ENCODE peak calls at places on chromosomes 3 and 15, in five cellular contexts. One of them, this sample, is unnamed. For H3K4me1, the result is how much of the 10 kb centered on the place peaks cover.

GRCh38 chr3:169041677-169042171 is 621.8 kb downstream of the MECOM start:
- DNase-seq in fibroblast of lung: peak
- DNase-seq in GM23248: peak
- DNase-seq in GM23338: peak
- DNase-seq in heart right ventricle: no peak
- DNase-seq in this sample: no peak

GRCh38 chr3:142999881-143000280 is 1.5 kb upstream of the U2SURP start:
- DNase-seq in GM23248: no peak
- DNase-seq in heart right ventricle: no peak
- DNase-seq in GM23338: no peak
- DNase-seq in fibroblast of lung: no peak
- DNase-seq in this sample: no peak

GRCh38 chr15:62756326-62756994 is 286.1 kb upstream of the TPM1 start:
- DNase-seq in GM23248: no peak
- DNase-seq in fibroblast of lung: no peak
- DNase-seq in heart right ventricle: no peak
- DNase-seq in GM23338: no peak
- DNase-seq in this sample: no peak

GRCh38 chr3:197088370-197088769 is 58.8 kb upstream of the MELTF start:
- DNase-seq in fibroblast of lung: no peak
- DNase-seq in GM23338: no peak
- DNase-seq in GM23248: no peak
- DNase-seq in heart right ventricle: no peak
- DNase-seq in this sample: no peak

GRCh38 chr3:58090351-58090750 is 82.1 kb downstream of the FLNB start:
- DNase-seq in heart right ventricle: no peak
- DNase-seq in GM23338: no peak
- DNase-seq in fibroblast of lung: peak
- DNase-seq in GM23248: no peak
- DNase-seq in this sample: no peak

GRCh38 chr3:50588759-50589433 is 19.6 kb downstream of the HEMK1 start:
- DNase-seq in fibroblast of lung: peak
- DNase-seq in GM23338: no peak
- DNase-seq in GM23248: peak
- DNase-seq in heart right ventricle: no peak
- DNase-seq in this sample: no peak

GRCh38 chr3:196275126-196275525 is 12.4 kb downstream of the PCYT1A start:
- DNase-seq in fibroblast of lung: no peak
- DNase-seq in heart right ventricle: no peak
- DNase-seq in GM23338: no peak
- DNase-seq in GM23248: no peak
- DNase-seq in this sample: no peak

GRCh38 chr3:118548434-118548833 is 486.2 kb downstream of the IGSF11 start:
- DNase-seq in fibroblast of lung: no peak
- DNase-seq in GM23248: no peak
- DNase-seq in GM23338: no peak
- DNase-seq in heart right ventricle: no peak
- DNase-seq in this sample: no peak

GRCh38 chr3:25573386-25574171 is 91.1 kb downstream of the TOP2B start:
- DNase-seq in GM23248: peak
- DNase-seq in fibroblast of lung: peak
- DNase-seq in heart right ventricle: no peak
- DNase-seq in GM23338: no peak
- DNase-seq in this sample: no peak

GRCh38 chr3:48504051-48504946 is at the start of gene SHISA5:
- DNase-seq in heart right ventricle: peak
- DNase-seq in GM23338: peak
- DNase-seq in GM23248: peak
- DNase-seq in fibroblast of lung: peak
- DNase-seq in this sample: peak

GRCh38 chr15:49135342-49135857 is 20.0 kb downstream of the COPS2 start:
- DNase-seq in GM23338: no peak
- DNase-seq in heart right ventricle: no peak
- DNase-seq in fibroblast of lung: no peak
- DNase-seq in GM23248: peak
- DNase-seq in this sample: no peak

GRCh38 chr15:58223432-58223831 is 85.3 kb downstream of the AQP9 start:
- DNase-seq in fibroblast of lung: no peak
- DNase-seq in GM23338: no peak
- DNase-seq in GM23248: no peak
- DNase-seq in heart right ventricle: no peak
- DNase-seq in this sample: no peak

GRCh38 chr15:97224191-97224641 is 736.3 kb upstream of the ARRDC4 start:
- DNase-seq in GM23338: no peak
- DNase-seq in heart right ventricle: no peak
- DNase-seq in fibroblast of lung: no peak
- DNase-seq in GM23248: no peak
- DNase-seq in this sample: no peak

GRCh38 chr15:69253156-69253555 is 45.6 kb upstream of the PAQR5 start:
- DNase-seq in fibroblast of lung: peak
- DNase-seq in GM23338: no peak
- DNase-seq in GM23248: peak
- DNase-seq in heart right ventricle: peak
- DNase-seq in this sample: no peak

GRCh38 chr3:102790742-102791141 is 355.9 kb downstream of the ZPLD1 start:
- DNase-seq in fibroblast of lung: peak
- DNase-seq in GM23338: no peak
- DNase-seq in GM23248: peak
- DNase-seq in heart right ventricle: no peak
- DNase-seq in this sample: no peak

DNA sequence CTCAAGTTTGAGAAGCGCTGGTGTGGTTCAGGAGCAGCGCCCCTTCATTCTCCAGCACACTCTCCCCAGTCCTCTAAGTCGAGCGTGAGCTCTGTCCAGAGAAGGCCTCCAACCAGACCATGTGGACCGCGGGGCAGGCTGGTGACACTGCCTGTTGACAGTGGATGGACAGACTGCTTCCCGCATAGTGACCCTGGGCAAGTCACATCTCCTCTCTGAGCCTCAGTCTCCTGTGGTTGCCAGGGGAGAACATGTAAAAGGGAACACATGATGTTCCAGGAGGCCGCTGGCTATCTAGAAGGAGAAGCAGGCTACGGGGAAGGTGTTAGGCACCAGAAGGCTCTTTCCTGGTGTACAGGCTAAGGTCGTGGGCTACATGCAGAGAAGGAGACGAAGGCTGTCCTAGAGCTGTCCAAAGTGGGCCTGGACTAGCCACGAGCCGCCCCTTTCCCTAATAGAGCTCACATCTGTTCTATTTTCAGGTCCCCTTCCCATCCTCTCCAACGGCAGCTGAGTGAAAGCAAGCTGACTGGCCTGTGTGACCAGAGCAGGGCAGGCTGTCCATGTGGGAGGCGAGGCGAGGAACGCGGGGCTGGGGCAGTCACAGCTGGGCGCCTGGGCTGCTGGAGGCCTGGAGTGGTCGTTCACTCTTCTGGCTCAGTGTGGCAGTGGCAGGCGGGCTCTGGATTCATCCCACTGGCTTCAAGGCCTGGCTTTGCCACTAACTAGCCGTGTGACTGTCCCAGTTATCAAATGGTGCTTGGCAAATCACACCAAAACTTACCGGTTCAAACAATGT is 11.1 kb downstream of the ISG20 start:
- DNase-seq in fibroblast of lung: no peak
- DNase-seq in GM23338: no peak
- DNase-seq in GM23248: no peak
- DNase-seq in heart right ventricle: no peak
- DNase-seq in this sample: no peak
- H3K4me1 ChIP-seq in fibroblast of lung: under half
- H3K4me1 ChIP-seq in GM23338: under half
- H3K4me1 ChIP-seq in GM23248: under half
- H3K4me1 ChIP-seq in heart right ventricle: under half
- H3K4me1 ChIP-seq in this sample: under half

DNA sequence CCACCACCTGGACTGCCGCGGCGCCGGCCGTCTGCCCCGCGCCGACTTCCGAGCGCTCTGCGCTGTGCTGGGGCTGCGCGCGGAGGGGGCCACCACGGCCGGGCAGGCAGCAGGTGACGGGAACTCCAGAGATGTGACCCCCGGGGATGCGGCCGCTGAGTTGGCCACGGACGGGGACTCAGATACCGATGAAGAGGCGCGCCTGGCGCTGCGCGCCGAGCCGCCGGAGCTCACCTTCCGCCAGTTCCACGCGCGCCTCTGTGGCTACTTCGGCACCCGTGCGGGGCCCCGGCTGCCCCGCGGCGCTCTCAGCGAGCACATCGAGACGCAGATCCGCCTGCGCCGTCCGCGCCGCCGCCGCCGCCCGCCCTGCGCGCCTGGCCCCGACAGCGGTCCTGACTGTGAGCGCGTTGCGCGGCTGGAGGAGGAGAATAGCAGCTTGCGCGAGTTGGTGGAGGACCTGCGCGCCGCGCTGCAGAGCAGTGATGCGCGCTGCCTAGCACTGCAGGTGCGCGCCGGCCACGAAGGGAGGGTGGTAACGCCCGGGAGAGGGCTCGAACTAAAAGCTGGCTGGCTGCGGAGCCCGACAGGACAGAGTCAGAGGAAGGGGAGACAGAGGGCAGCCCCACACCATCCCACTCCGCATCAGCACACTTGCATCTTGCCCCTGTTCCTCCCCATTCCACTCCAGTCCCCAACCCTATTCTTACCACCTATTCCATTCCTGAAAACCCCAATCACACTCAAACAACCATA is 891 bp downstream of the EFCC1 start:
- DNase-seq in GM23338: peak
- DNase-seq in heart right ventricle: no peak
- DNase-seq in fibroblast of lung: no peak
- DNase-seq in GM23248: peak
- DNase-seq in this sample: no peak
- H3K4me3 ChIP-seq in GM23338: peak
- H3K4me3 ChIP-seq in heart right ventricle: peak
- H3K4me3 ChIP-seq in fibroblast of lung: no peak
- H3K4me3 ChIP-seq in GM23248: no peak
- H3K4me3 ChIP-seq in this sample: peak

DNA sequence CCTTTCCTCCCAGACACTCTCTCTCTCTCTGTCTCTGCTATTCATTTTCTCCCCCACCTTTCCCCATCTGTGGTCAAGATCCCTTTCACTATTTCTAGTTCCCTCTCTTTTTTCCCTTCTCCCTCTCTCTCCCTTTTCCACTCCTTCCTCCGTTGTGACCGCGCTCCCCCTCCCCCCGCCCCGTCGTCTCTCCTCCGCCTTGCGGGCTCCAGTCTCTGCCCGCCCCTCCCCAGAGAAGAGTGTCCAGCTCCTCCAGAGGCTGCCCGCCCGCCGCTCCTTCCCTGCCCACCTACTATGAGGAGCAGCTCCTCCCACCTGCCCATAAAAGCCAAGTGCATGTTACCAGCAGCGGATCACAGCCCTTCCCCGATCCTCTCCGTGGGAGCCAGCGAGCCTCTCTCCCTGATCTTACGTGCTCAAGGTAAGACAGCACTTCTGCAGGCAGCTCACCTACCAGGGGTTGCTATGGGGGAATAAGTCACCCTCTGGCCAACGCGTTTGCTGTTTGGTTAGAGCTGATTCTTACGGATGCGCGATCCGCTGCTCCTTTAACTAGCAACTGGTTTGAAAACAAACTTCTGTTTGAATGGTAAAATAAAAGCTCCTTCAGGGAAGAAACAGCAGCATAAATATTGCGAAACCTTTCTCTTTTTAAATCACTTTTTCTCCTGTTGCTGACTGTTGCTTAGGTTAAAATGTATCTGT is at the start of gene COL8A1:
- DNase-seq in fibroblast of lung: peak
- DNase-seq in GM23248: peak
- DNase-seq in GM23338: peak
- DNase-seq in heart right ventricle: peak
- DNase-seq in this sample: peak
- H3K4me1 ChIP-seq in fibroblast of lung: under half
- H3K4me1 ChIP-seq in GM23248: half or more
- H3K4me1 ChIP-seq in GM23338: half or more
- H3K4me1 ChIP-seq in heart right ventricle: under half
- H3K4me1 ChIP-seq in this sample: under half

DNA sequence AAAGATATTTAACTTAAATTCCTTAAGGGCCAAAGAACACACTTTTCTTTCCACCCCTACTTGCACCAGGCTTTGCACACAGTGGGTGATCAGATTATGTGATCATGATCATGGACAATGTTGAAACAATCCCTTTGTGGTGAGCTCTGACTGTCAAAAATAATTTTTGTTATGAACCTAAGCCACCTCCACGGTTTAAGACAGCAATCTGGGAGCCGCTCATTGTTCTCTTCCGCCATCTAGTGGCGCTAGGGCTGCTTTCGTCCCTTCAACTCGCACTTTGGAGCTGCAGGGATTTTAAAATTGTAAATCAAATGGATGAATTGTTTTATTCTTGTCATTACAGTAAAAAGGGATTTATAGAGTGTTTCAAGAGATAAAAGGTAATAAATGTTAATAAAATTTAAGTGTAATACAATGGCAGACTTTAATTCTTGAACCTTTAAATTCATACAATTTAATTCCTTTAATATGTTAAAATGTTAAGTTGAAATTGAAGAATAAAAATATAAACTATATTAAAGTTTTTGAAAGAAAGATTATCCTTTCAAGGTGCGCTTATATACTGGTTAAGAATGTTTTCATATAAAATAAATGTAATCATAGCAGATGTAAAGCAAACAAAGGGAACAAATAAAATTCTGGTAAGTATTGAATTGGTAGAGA is 45.3 kb upstream of the ARL6 start:
- DNase-seq in fibroblast of lung: peak
- DNase-seq in heart right ventricle: peak
- DNase-seq in GM23338: peak
- DNase-seq in GM23248: peak
- DNase-seq in this sample: peak
- H3K4me3 ChIP-seq in fibroblast of lung: peak
- H3K4me3 ChIP-seq in heart right ventricle: no peak
- H3K4me3 ChIP-seq in GM23338: no peak
- H3K4me3 ChIP-seq in GM23248: peak
- H3K4me3 ChIP-seq in this sample: no peak

DNA sequence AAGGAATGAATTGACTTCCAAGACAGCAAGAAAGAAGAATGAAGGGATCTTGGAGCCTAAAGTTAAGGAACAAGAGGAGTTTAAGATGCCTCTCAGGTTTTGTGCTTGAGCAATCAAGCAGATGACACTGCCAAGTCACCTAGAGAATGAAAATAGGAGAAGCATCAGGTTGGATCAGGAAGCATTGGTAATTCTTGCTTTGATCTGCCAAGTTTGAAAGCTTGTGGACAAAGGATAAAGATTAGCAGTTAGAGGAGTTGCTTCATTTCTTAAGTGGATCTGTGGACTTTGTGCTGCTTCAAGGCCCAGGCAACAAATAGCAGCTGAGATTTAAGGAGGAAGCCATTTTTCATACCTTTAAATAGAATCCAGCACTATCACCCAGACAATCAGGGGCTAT is 35.6 kb downstream of the FRMD5 start:
- DNase-seq in heart right ventricle: no peak
- DNase-seq in GM23248: no peak
- DNase-seq in fibroblast of lung: no peak
- DNase-seq in GM23338: no peak
- DNase-seq in this sample: no peak
- H3K4me1 ChIP-seq in heart right ventricle: under half
- H3K4me1 ChIP-seq in GM23248: under half
- H3K4me1 ChIP-seq in fibroblast of lung: under half
- H3K4me1 ChIP-seq in GM23338: under half
- H3K4me1 ChIP-seq in this sample: under half

GRCh38 chr3:111980716-111981456 is 2.1 kb downstream of the ABHD10 start:
- DNase-seq in GM23338: no peak
- DNase-seq in heart right ventricle: no peak
- DNase-seq in GM23248: no peak
- DNase-seq in fibroblast of lung: no peak
- DNase-seq in this sample: no peak
- H3K4me3 ChIP-seq in GM23338: no peak
- H3K4me3 ChIP-seq in heart right ventricle: no peak
- H3K4me3 ChIP-seq in GM23248: peak
- H3K4me3 ChIP-seq in fibroblast of lung: peak
- H3K4me3 ChIP-seq in this sample: no peak

This sample was measured in left lung.